ENCODE peak calls at places on chromosome 21, in eight cellular contexts. Z is pancreas, G is left ventricle myocardium inferior, A is HepG2, L is colonic mucosa, C is cardiac muscle cell, S is Caco-2, N is upper lobe of left lung. X is an unnamed sample. For H3K36me3 and H3K27me3, the result is how much of the 10 kb centered on the place peaks cover.

GRCh38 chr21:33111577-33111976 is 41.6 kb downstream of the OLIG1 start:
- DNase-seq in Z (no peak), L (no peak), A (no peak), S (no peak), C (no peak), N (no peak), G (no peak), X (no peak)

GRCh38 chr21:35395728-35396127 is 346.6 kb upstream of the RUNX1 start:
- DNase-seq in C (peak), G (no peak), A (no peak), L (no peak), S (no peak), Z (no peak), N (no peak), X (no peak)

GRCh38 chr21:19433623-19434022 is 1030.0 kb upstream of the TMPRSS15 start:
- DNase-seq in S (no peak), C (no peak), L (no peak), A (no peak), G (no peak), Z (no peak), N (no peak), X (no peak)

GRCh38 chr21:33554982-33555344 is 12.1 kb downstream of the SON start:
- DNase-seq in Z (no peak), G (no peak), A (no peak), L (no peak), N (peak), C (no peak), S (no peak), X (no peak)

GRCh38 chr21:46393941-46394818 is 64.5 kb upstream of the DIP2A start:
- DNase-seq in G (no peak), L (no peak), A (peak), N (no peak), C (no peak), S (no peak), Z (no peak), X (no peak)

GRCh38 chr21:17045214-17045835 is 467.5 kb upstream of the CXADR start:
- DNase-seq in L (no peak), C (peak), G (no peak), A (no peak), N (no peak), S (peak), Z (no peak), X (no peak)

GRCh38 chr21:35168702-35169101 is 119.6 kb upstream of the RUNX1 start:
- DNase-seq in S (no peak), A (no peak), Z (no peak), G (no peak), N (no peak), C (no peak), L (no peak), X (no peak)

GRCh38 chr21:32800056-32800455 is 28.5 kb upstream of the PAXBP1 start:
- DNase-seq in S (no peak), C (no peak), L (no peak), N (no peak), A (no peak), Z (no peak), G (no peak), X (no peak)

GRCh38 chr21:31176080-31176551 is 137.8 kb upstream of the KRTAP19-8 start:
- DNase-seq in Z (no peak), S (no peak), C (no peak), G (no peak), N (no peak), L (no peak), A (no peak), X (no peak)

GRCh38 chr21:31284797-31285397 is 59.2 kb downstream of the TIAM1 start:
- DNase-seq in Z (no peak), S (no peak), N (no peak), G (no peak), C (peak), A (no peak), L (no peak), X (no peak)

GRCh38 chr21:31198575-31198974 is 145.5 kb downstream of the TIAM1 start:
- DNase-seq in Z (no peak), A (peak), S (peak), L (no peak), G (no peak), N (no peak), C (peak), X (no peak)

GRCh38 chr21:35257413-35257812 is 208.3 kb upstream of the RUNX1 start:
- DNase-seq in A (no peak), S (no peak), L (peak), N (no peak), G (peak), C (peak), Z (peak), X (no peak)

GRCh38 chr21:14482165-14482564 is 64.0 kb downstream of the SAMSN1 start:
- DNase-seq in G (no peak), Z (no peak), S (no peak), A (no peak), N (no peak), L (no peak), C (no peak), X (no peak)

GRCh38 chr21:46606427-46606813 is 1.5 kb upstream of the S100B start:
- DNase-seq in S (no peak), Z (no peak), A (no peak), C (no peak), G (no peak), N (peak), L (no peak), X (no peak)

GRCh38 chr21:21182401-21182800 is 184.2 kb downstream of the NCAM2 start:
- DNase-seq in G (no peak), A (no peak), S (no peak), L (no peak), N (no peak), C (no peak), Z (no peak), X (no peak)

GRCh38 chr21:15159382-15160020 is 94.7 kb upstream of the NRIP1 start:
- DNase-seq in L (no peak), C (peak), G (no peak), N (no peak), A (no peak), Z (no peak), S (no peak), X (no peak)

GRCh38 chr21:16193758-16194606 is 464.2 kb downstream of the USP25 start:
- DNase-seq in G (peak), L (peak), A (no peak), N (no peak), C (peak), S (peak), Z (no peak), X (no peak)

GRCh38 chr21:33984021-33984481 is 68.4 kb upstream of the ATP5PO start:
- DNase-seq in Z (no peak), A (no peak), C (no peak), N (peak), S (no peak), L (no peak), G (no peak), X (no peak)

GRCh38 chr21:38147391-38147790 is 109.4 kb upstream of the KCNJ15 start:
- DNase-seq in N (no peak), L (no peak), S (no peak), G (no peak), Z (no peak), C (no peak), A (no peak), X (no peak)

GRCh38 chr21:21247441-21247840 is 249.2 kb downstream of the NCAM2 start:
- DNase-seq in L (no peak), N (no peak), S (no peak), G (no peak), C (no peak), Z (no peak), A (no peak), X (no peak)

GRCh38 chr21:21148009-21148408 is 149.8 kb downstream of the NCAM2 start:
- DNase-seq in A (no peak), L (no peak), C (no peak), N (no peak), G (no peak), Z (no peak), S (no peak), X (no peak)

GRCh38 chr21:32826317-32827167 is 55.0 kb upstream of the PAXBP1 start:
- DNase-seq in G (no peak), S (peak), A (peak), C (peak), Z (no peak), L (peak), N (no peak), X (peak)

GRCh38 chr21:32803651-32804050 is 32.1 kb upstream of the PAXBP1 start:
- DNase-seq in A (no peak), C (no peak), Z (no peak), G (no peak), N (no peak), L (no peak), S (no peak), X (peak)

GRCh38 chr21:35428041-35428400 is 378.9 kb upstream of the RUNX1 start:
- DNase-seq in N (no peak), C (peak), G (no peak), S (no peak), L (no peak), Z (no peak), A (no peak), X (no peak)

GRCh38 chr21:15775291-15775690 is 45.5 kb downstream of the USP25 start:
- DNase-seq in L (no peak), N (no peak), C (no peak), S (no peak), A (no peak), Z (no peak), G (no peak), X (no peak)

GRCh38 chr21:33885158-33885514 is 30.5 kb downstream of the ATP5PO start:
- DNase-seq in Z (no peak), S (no peak), A (no peak), C (no peak), G (no peak), N (no peak), L (no peak), X (no peak)

GRCh38 chr21:14321042-14321441 is 61.9 kb downstream of the HSPA13 start:
- DNase-seq in A (no peak), Z (no peak), S (no peak), G (no peak), C (peak), N (no peak), L (no peak), X (no peak)

GRCh38 chr21:17866590-17866989 is 47.4 kb upstream of the C21orf91 start:
- DNase-seq in C (no peak), L (no peak), A (no peak), G (no peak), Z (no peak), N (no peak), S (no peak), X (no peak)

GRCh38 chr21:34989337-34990151 is 59.6 kb downstream of the RUNX1 start:
- DNase-seq in G (no peak), Z (no peak), A (no peak), L (no peak), C (no peak), N (no peak), S (no peak), X (no peak)

GRCh38 chr21:26954591-26955214 is 12.2 kb downstream of the ADAMTS5 start:
- DNase-seq in A (no peak), N (no peak), G (no peak), Z (no peak), S (no peak), C (no peak), L (no peak), X (no peak)

GRCh38 chr21:46604975-46605758 is at the start of gene S100B:
- DNase-seq in G (no peak), Z (no peak), N (peak), C (no peak), S (no peak), L (no peak), A (no peak), X (no peak)

GRCh38 chr21:24225432-24225831 is 1381.8 kb downstream of the MRPL39 start:
- DNase-seq in A (no peak), L (no peak), N (no peak), S (no peak), Z (no peak), G (no peak), C (no peak), X (no peak)

GRCh38 chr21:44496900-44497550 is 41.7 kb downstream of the LRRC3 start:
- DNase-seq in S (no peak), N (no peak), A (no peak), G (no peak), Z (no peak), L (no peak), C (no peak), X (no peak)
- H3K4me3 ChIP-seq in S (no peak), N (no peak), A (no peak), G (no peak), Z (no peak), L (no peak), C (no peak), X (no peak)

DNA sequence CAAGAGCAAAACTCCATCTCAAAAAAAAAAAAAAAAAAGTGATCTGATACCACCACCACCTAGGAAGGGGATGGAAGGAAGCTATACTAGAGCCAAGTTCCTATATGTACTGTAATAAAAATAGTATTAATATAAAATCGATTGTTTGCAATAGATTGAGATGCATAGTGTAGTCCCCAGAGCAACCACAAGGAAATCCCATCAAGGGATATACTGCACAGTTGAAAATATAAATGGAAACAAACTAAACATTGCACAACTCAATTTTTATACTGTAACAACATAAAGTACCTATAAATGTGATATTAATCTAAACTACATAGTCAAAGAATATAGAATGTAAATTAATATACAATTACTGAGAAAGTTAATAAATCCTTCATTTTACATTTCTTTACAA is 20.9 kb upstream of the PSMG1 start:
- DNase-seq in C (no peak), A (no peak), Z (no peak), S (no peak), L (no peak), N (no peak), G (no peak), X (no peak)
- H3K36me3 ChIP-seq in C (half or more), A (under half), Z (half or more), S (under half), L (under half), N (under half), G (half or more), X (half or more)

GRCh38 chr21:36575306-36575705 is 95.4 kb upstream of the CLDN14 start:
- DNase-seq in N (no peak), S (no peak), A (no peak), L (no peak), Z (no peak), C (no peak), G (no peak), X (no peak)
- H3K27me3 ChIP-seq in N (under half), S (under half), A (under half), L (under half), Z (under half), C (under half), G (under half), X (under half)

DNA sequence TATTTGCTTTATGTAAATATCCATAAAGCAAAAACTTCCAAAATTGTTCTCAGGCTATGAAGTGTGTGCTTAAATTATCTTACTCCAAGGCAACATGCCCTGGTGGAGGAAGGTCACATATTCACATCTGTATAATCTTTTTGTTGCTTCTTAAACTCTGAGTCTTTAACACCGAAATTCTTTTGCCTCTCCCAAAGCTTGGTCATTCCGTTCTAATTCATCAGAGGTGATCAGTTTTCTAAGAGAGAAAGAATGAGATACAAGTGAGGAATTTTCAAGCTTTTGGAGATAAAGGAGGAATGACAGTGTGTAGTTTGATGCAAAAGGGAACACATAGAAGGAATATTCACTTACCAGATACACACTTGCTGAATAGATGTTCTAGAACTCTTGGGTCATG is 561.7 kb downstream of the LTN1 start:
- DNase-seq in G (no peak), L (no peak), S (no peak), A (no peak), Z (no peak), C (no peak), N (no peak), X (no peak)
- H3K4me3 ChIP-seq in G (no peak), L (no peak), S (no peak), A (no peak), Z (no peak), C (no peak), N (no peak), X (no peak)

GRCh38 chr21:42201615-42202161 is 17.3 kb upstream of the ABCG1 start:
- DNase-seq in L (no peak), S (no peak), A (no peak), G (no peak), Z (no peak), C (no peak), N (no peak), X (no peak)
- H3K36me3 ChIP-seq in L (under half), S (under half), A (under half), G (under half), Z (under half), C (under half), N (under half), X (under half)

DNA sequence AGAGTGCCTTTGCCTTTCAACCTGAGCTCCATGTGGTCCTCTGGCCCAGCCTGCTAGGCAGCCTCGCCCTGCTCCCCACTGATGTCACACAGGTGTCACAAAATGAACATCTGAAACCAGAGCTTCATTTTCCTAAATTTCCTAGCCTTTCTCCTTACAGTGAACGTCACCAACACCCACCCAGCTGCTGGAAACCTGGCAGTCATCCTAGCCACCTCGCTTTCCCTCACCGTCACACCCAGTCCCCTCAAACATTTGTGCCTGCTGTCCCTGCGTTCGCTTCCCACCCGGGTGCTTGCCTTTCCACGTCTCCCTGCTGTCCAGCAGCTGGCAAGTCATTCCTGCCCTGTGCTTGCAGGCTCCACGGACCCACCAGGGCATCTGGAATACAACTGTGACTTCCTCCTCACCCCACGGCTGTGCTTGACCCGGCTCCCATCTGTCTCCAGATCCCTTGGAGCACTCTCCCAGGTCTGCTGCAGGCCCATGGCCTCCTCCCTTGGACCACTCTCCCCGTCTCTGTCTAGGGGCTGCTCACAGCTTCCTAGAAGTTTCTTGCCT is 23.5 kb downstream of the ADARB1 start:
- DNase-seq in C (no peak), A (no peak), N (no peak), S (no peak), L (no peak), Z (no peak), G (no peak), X (no peak)
- H3K27me3 ChIP-seq in C (under half), A (under half), N (under half), S (under half), L (under half), Z (under half), G (under half), X (under half)

GRCh38 chr21:25953659-25954058 is 216.9 kb downstream of the APP start:
- DNase-seq in S (no peak), C (no peak), L (no peak), N (no peak), G (no peak), Z (no peak), A (no peak), X (no peak)
- H3K4me3 ChIP-seq in S (no peak), C (no peak), L (no peak), N (no peak), G (no peak), Z (no peak), A (no peak), X (no peak)

GRCh38 chr21:44067011-44067839 is 40.0 kb upstream of the PWP2 start:
- DNase-seq in C (no peak), N (no peak), L (no peak), S (no peak), Z (no peak), A (peak), G (no peak), X (no peak)
- H3K36me3 ChIP-seq in C (under half), N (under half), L (under half), S (under half), Z (under half), A (under half), G (half or more), X (under half)